ENCODE peak calls at places on chromosomes 1 and 21, in ten cellular contexts. One of them, this sample, is unnamed.
A peak's percentile ranks its signal among the peaks of the same experiment; 100 is the strongest.

GRCh38 chr1:45512641-45513054 is 9.0 kb downstream of the PRDX1 start:
- DNase-seq in NCI-H345: peak; percentile 38
- DNase-seq in left lung: peak; percentile 51
- DNase-seq in tibial artery: peak; percentile 71
- DNase-seq in mucosa of gallbladder: peak; percentile 66
- DNase-seq in NCI-H1930: peak; percentile 45
- DNase-seq in foreskin keratinocyte: no peak
- DNase-seq in activated T-helper 1 cell treated with Interleukin-2 at 50 U/mL for 16 hours: peak; percentile 9
- DNase-seq in CD4-positive, alpha-beta T cell: peak; percentile 34
- DNase-seq in EL: peak; percentile 76
- DNase-seq in this sample: peak; percentile 77

GRCh38 chr21:33380483-33380998 is 22.7 kb upstream of the IFNGR2 start:
- DNase-seq in NCI-H1930: no peak
- DNase-seq in foreskin keratinocyte: peak; percentile 86
- DNase-seq in mucosa of gallbladder: peak; percentile 91
- DNase-seq in activated T-helper 1 cell treated with Interleukin-2 at 50 U/mL for 16 hours: peak; percentile 70
- DNase-seq in tibial artery: peak; percentile 97
- DNase-seq in EL: peak; percentile 98
- DNase-seq in CD4-positive, alpha-beta T cell: peak; percentile 78
- DNase-seq in left lung: peak; percentile 94
- DNase-seq in NCI-H345: no peak
- DNase-seq in this sample: peak; percentile 92

GRCh38 chr1:185825556-185825955 is 91.4 kb downstream of the HMCN1 start:
- DNase-seq in tibial artery: no peak
- DNase-seq in NCI-H345: no peak
- DNase-seq in EL: no peak
- DNase-seq in mucosa of gallbladder: no peak
- DNase-seq in activated T-helper 1 cell treated with Interleukin-2 at 50 U/mL for 16 hours: no peak
- DNase-seq in CD4-positive, alpha-beta T cell: no peak
- DNase-seq in foreskin keratinocyte: no peak
- DNase-seq in left lung: no peak
- DNase-seq in NCI-H1930: no peak
- DNase-seq in this sample: no peak

GRCh38 chr1:6273380-6273891 is 12.5 kb upstream of the GPR153 start:
- DNase-seq in NCI-H345: no peak
- DNase-seq in left lung: no peak
- DNase-seq in tibial artery: no peak
- DNase-seq in foreskin keratinocyte: no peak
- DNase-seq in activated T-helper 1 cell treated with Interleukin-2 at 50 U/mL for 16 hours: no peak
- DNase-seq in EL: peak; percentile 67
- DNase-seq in mucosa of gallbladder: peak; percentile 24
- DNase-seq in CD4-positive, alpha-beta T cell: no peak
- DNase-seq in NCI-H1930: no peak
- DNase-seq in this sample: no peak

GRCh38 chr1:101130673-101131072 is 105.1 kb upstream of the DPH5 start:
- DNase-seq in activated T-helper 1 cell treated with Interleukin-2 at 50 U/mL for 16 hours: no peak
- DNase-seq in tibial artery: no peak
- DNase-seq in NCI-H1930: no peak
- DNase-seq in CD4-positive, alpha-beta T cell: no peak
- DNase-seq in EL: peak; percentile 77
- DNase-seq in left lung: no peak
- DNase-seq in mucosa of gallbladder: no peak
- DNase-seq in foreskin keratinocyte: no peak
- DNase-seq in NCI-H345: no peak
- DNase-seq in this sample: no peak

GRCh38 chr1:53163291-53163768 is 20.9 kb upstream of the SLC1A7 start:
- DNase-seq in tibial artery: no peak
- DNase-seq in CD4-positive, alpha-beta T cell: no peak
- DNase-seq in left lung: no peak
- DNase-seq in NCI-H345: no peak
- DNase-seq in NCI-H1930: no peak
- DNase-seq in foreskin keratinocyte: no peak
- DNase-seq in EL: no peak
- DNase-seq in activated T-helper 1 cell treated with Interleukin-2 at 50 U/mL for 16 hours: no peak
- DNase-seq in mucosa of gallbladder: no peak
- DNase-seq in this sample: no peak

GRCh38 chr1:94683886-94684285 is 136.3 kb upstream of the SLC44A3 start:
- DNase-seq in mucosa of gallbladder: no peak
- DNase-seq in EL: no peak
- DNase-seq in tibial artery: no peak
- DNase-seq in NCI-H345: no peak
- DNase-seq in foreskin keratinocyte: no peak
- DNase-seq in activated T-helper 1 cell treated with Interleukin-2 at 50 U/mL for 16 hours: no peak
- DNase-seq in CD4-positive, alpha-beta T cell: no peak
- DNase-seq in NCI-H1930: no peak
- DNase-seq in left lung: no peak
- DNase-seq in this sample: no peak

GRCh38 chr1:82597620-82598019 is 796.9 kb downstream of the ADGRL2 start:
- DNase-seq in EL: peak; percentile 2
- DNase-seq in NCI-H345: no peak
- DNase-seq in activated T-helper 1 cell treated with Interleukin-2 at 50 U/mL for 16 hours: no peak
- DNase-seq in CD4-positive, alpha-beta T cell: no peak
- DNase-seq in NCI-H1930: no peak
- DNase-seq in foreskin keratinocyte: no peak
- DNase-seq in mucosa of gallbladder: no peak
- DNase-seq in left lung: no peak
- DNase-seq in tibial artery: no peak
- DNase-seq in this sample: no peak

GRCh38 chr1:152519876-152520275 is 5.6 kb downstream of the CRCT1 start:
- DNase-seq in NCI-H345: no peak
- DNase-seq in foreskin keratinocyte: no peak
- DNase-seq in EL: no peak
- DNase-seq in activated T-helper 1 cell treated with Interleukin-2 at 50 U/mL for 16 hours: no peak
- DNase-seq in mucosa of gallbladder: no peak
- DNase-seq in left lung: no peak
- DNase-seq in NCI-H1930: no peak
- DNase-seq in tibial artery: no peak
- DNase-seq in CD4-positive, alpha-beta T cell: no peak
- DNase-seq in this sample: no peak

GRCh38 chr1:150017206-150017750 is 6.8 kb upstream of the OTUD7B start:
- DNase-seq in left lung: peak; percentile 74
- DNase-seq in EL: no peak
- DNase-seq in foreskin keratinocyte: peak; percentile 68
- DNase-seq in tibial artery: no peak
- DNase-seq in activated T-helper 1 cell treated with Interleukin-2 at 50 U/mL for 16 hours: no peak
- DNase-seq in CD4-positive, alpha-beta T cell: no peak
- DNase-seq in mucosa of gallbladder: peak; percentile 45
- DNase-seq in NCI-H1930: no peak
- DNase-seq in NCI-H345: no peak
- DNase-seq in this sample: no peak

GRCh38 chr1:21914880-21915640 is 22.1 kb downstream of the HSPG2 start:
- DNase-seq in NCI-H345: no peak
- DNase-seq in NCI-H1930: no peak
- DNase-seq in tibial artery: peak; percentile 87
- DNase-seq in CD4-positive, alpha-beta T cell: no peak
- DNase-seq in left lung: no peak
- DNase-seq in EL: no peak
- DNase-seq in activated T-helper 1 cell treated with Interleukin-2 at 50 U/mL for 16 hours: no peak
- DNase-seq in mucosa of gallbladder: no peak
- DNase-seq in foreskin keratinocyte: no peak
- DNase-seq in this sample: no peak

GRCh38 chr1:245894843-245895242 is 612.2 kb downstream of the SMYD3 start:
- DNase-seq in tibial artery: no peak
- DNase-seq in foreskin keratinocyte: no peak
- DNase-seq in EL: no peak
- DNase-seq in CD4-positive, alpha-beta T cell: no peak
- DNase-seq in left lung: no peak
- DNase-seq in mucosa of gallbladder: no peak
- DNase-seq in NCI-H345: no peak
- DNase-seq in NCI-H1930: no peak
- DNase-seq in activated T-helper 1 cell treated with Interleukin-2 at 50 U/mL for 16 hours: no peak
- DNase-seq in this sample: no peak

GRCh38 chr1:119353851-119354250 is 14.7 kb upstream of the HAO2 start:
- DNase-seq in foreskin keratinocyte: no peak
- DNase-seq in tibial artery: no peak
- DNase-seq in EL: no peak
- DNase-seq in CD4-positive, alpha-beta T cell: no peak
- DNase-seq in left lung: no peak
- DNase-seq in NCI-H1930: no peak
- DNase-seq in NCI-H345: no peak
- DNase-seq in activated T-helper 1 cell treated with Interleukin-2 at 50 U/mL for 16 hours: no peak
- DNase-seq in mucosa of gallbladder: no peak
- DNase-seq in this sample: no peak

GRCh38 chr1:6497215-6497866 is 5.9 kb upstream of the PLEKHG5 start:
- DNase-seq in tibial artery: no peak
- DNase-seq in CD4-positive, alpha-beta T cell: peak; percentile 48
- DNase-seq in mucosa of gallbladder: peak; percentile 50
- DNase-seq in foreskin keratinocyte: no peak
- DNase-seq in activated T-helper 1 cell treated with Interleukin-2 at 50 U/mL for 16 hours: peak; percentile 41
- DNase-seq in NCI-H1930: peak; percentile 42
- DNase-seq in left lung: no peak
- DNase-seq in NCI-H345: peak; percentile 29
- DNase-seq in EL: peak; percentile 61
- DNase-seq in this sample: peak; percentile 70

GRCh38 chr1:151157067-151157531 is 650 bp downstream of the TNFAIP8L2 start:
- DNase-seq in left lung: no peak
- DNase-seq in activated T-helper 1 cell treated with Interleukin-2 at 50 U/mL for 16 hours: peak; percentile 57
- DNase-seq in NCI-H345: no peak
- DNase-seq in EL: no peak
- DNase-seq in mucosa of gallbladder: no peak
- DNase-seq in CD4-positive, alpha-beta T cell: peak; percentile 64
- DNase-seq in foreskin keratinocyte: no peak
- DNase-seq in tibial artery: no peak
- DNase-seq in NCI-H1930: no peak
- DNase-seq in this sample: no peak

GRCh38 chr1:18564661-18565060 is 66.0 kb upstream of the PAX7 start:
- DNase-seq in activated T-helper 1 cell treated with Interleukin-2 at 50 U/mL for 16 hours: no peak
- DNase-seq in tibial artery: no peak
- DNase-seq in NCI-H1930: no peak
- DNase-seq in CD4-positive, alpha-beta T cell: no peak
- DNase-seq in left lung: no peak
- DNase-seq in NCI-H345: no peak
- DNase-seq in foreskin keratinocyte: no peak
- DNase-seq in EL: no peak
- DNase-seq in mucosa of gallbladder: no peak
- DNase-seq in this sample: no peak